ENCODE peak calls at places on chromosomes 5 and 9, in nine cellular contexts. M is HEK293T, V is kidney epithelial cell, Y is RCC 7860, J is mesenteric fat pad, S is M059J, I is NCI-H524, O is NCI-H526 treated with DMSO at 0.1 percent for 48 hours, N is left lung. P is an unnamed sample.

GRCh38 chr9:7097040-7097715 is 339.4 kb downstream of the KDM4C start:
- DNase-seq in N (no peak), I (no peak), M (no peak), V (no peak), O (no peak), Y (no peak), J (no peak), S (peak), P (no peak)

GRCh38 chr5:17365326-17365725 is 132.7 kb upstream of the TAF11L2 start:
- DNase-seq in V (no peak), O (no peak), J (no peak), M (no peak), S (no peak), N (no peak), Y (no peak), I (no peak), P (no peak)

GRCh38 chr5:129399069-129399468 is 61.0 kb upstream of the ADAMTS19 start:
- DNase-seq in S (no peak), I (no peak), Y (no peak), V (no peak), N (no peak), O (no peak), J (no peak), M (no peak), P (no peak)

GRCh38 chr5:76065258-76065657 is 17.9 kb upstream of the SV2C start:
- DNase-seq in N (no peak), J (no peak), Y (no peak), I (no peak), S (no peak), O (no peak), V (no peak), M (no peak), P (no peak)

GRCh38 chr5:85647349-85648127 is 970.2 kb upstream of the COX7C start:
- DNase-seq in N (no peak), O (no peak), V (no peak), I (no peak), S (peak), M (no peak), Y (no peak), J (no peak), P (no peak)

GRCh38 chr5:150497274-150497988 is 10.5 kb upstream of the NDST1 start:
- DNase-seq in O (no peak), I (peak), S (peak), N (no peak), V (peak), Y (peak), M (peak), J (no peak), P (no peak)

GRCh38 chr9:99459923-99460322 is 237.8 kb downstream of the SEC61B start:
- DNase-seq in O (no peak), N (no peak), I (no peak), Y (no peak), V (no peak), S (no peak), M (no peak), J (no peak), P (no peak)

GRCh38 chr9:107425110-107426025 is 64.2 kb downstream of the KLF4 start:
- DNase-seq in J (peak), Y (no peak), M (peak), S (peak), V (peak), I (peak), O (no peak), N (peak), P (peak)

GRCh38 chr5:33969572-33970452 is 14.7 kb downstream of the SLC45A2 start:
- DNase-seq in V (peak), J (no peak), M (peak), Y (peak), O (peak), S (peak), N (no peak), I (peak), P (peak)

GRCh38 chr5:33817301-33817700 is 74.5 kb downstream of the ADAMTS12 start:
- DNase-seq in V (no peak), I (no peak), Y (no peak), M (no peak), S (peak), N (no peak), J (no peak), O (no peak), P (no peak)

GRCh38 chr5:59206132-59206581 is 623.3 kb downstream of the RAB3C start:
- DNase-seq in N (no peak), Y (no peak), J (no peak), O (no peak), M (no peak), V (no peak), S (peak), I (no peak), P (no peak)

GRCh38 chr5:144487761-144488160 is 317.1 kb downstream of the KCTD16 start:
- DNase-seq in Y (no peak), S (no peak), M (no peak), V (no peak), N (no peak), O (no peak), I (no peak), J (no peak), P (no peak)

GRCh38 chr9:121226186-121226585 is 24.5 kb upstream of the RAB14 start:
- DNase-seq in N (no peak), I (no peak), J (no peak), S (peak), Y (no peak), V (no peak), O (no peak), M (no peak), P (no peak)

GRCh38 chr9:70081120-70081495 is 37.5 kb downstream of the MAMDC2 start:
- DNase-seq in M (no peak), J (no peak), O (no peak), N (no peak), V (peak), Y (peak), I (no peak), S (peak), P (no peak)

GRCh38 chr9:12818431-12819000 is 43.7 kb downstream of the LURAP1L start:
- DNase-seq in V (no peak), J (no peak), I (no peak), M (no peak), S (peak), Y (no peak), O (no peak), N (peak), P (no peak)

GRCh38 chr9:72949918-72950325 is 2.9 kb downstream of the ALDH1A1 start:
- DNase-seq in S (no peak), I (no peak), M (no peak), Y (peak), N (no peak), V (no peak), O (no peak), J (no peak), P (no peak)

GRCh38 chr5:125823572-125823971 is 599.6 kb upstream of the GRAMD2B start:
- DNase-seq in S (peak), J (no peak), O (no peak), M (no peak), N (no peak), V (no peak), I (no peak), Y (no peak), P (no peak)

GRCh38 chr9:133054966-133055365 is 6.8 kb upstream of the CEL start:
- DNase-seq in N (no peak), M (no peak), J (no peak), Y (no peak), S (no peak), I (no peak), V (no peak), O (no peak), P (no peak)

GRCh38 chr9:93357649-93358048 is 93.8 kb upstream of the FAM120A start:
- DNase-seq in M (no peak), S (no peak), Y (no peak), V (no peak), I (no peak), N (no peak), J (no peak), O (no peak), P (no peak)

GRCh38 chr9:98248737-98249474 is 6.5 kb downstream of the TBC1D2 start:
- DNase-seq in O (no peak), M (no peak), J (no peak), V (peak), N (peak), S (peak), I (no peak), Y (peak), P (no peak)

GRCh38 chr9:90523953-90524352 is 118.7 kb downstream of the DIRAS2 start:
- DNase-seq in I (no peak), S (no peak), O (no peak), Y (no peak), J (no peak), M (no peak), V (no peak), N (no peak), P (no peak)

GRCh38 chr5:132059043-132059695 is 1.3 kb upstream of the IL3 start:
- DNase-seq in S (no peak), Y (no peak), N (peak), V (no peak), O (no peak), J (peak), I (no peak), M (no peak), P (no peak)

P was measured in OCI-LY7.